ENCODE peak calls at places on chromosomes 12 and 14, in five cellular contexts. B is K562, F is GM12878, I is HepG2, Q is HCT116. N is an unnamed sample.

GRCh38 chr14:103501041-103501870 is 21.4 kb downstream of the CKB start:
- DNase-seq in B (no peak), F (no peak), I (no peak), Q (no peak), N (no peak)

GRCh38 chr14:96986701-96987474 is 189.7 kb downstream of the VRK1 start:
- DNase-seq in B (no peak), F (no peak), I (no peak), Q (no peak), N (no peak)

GRCh38 chr14:39488600-39488999 is 56.4 kb upstream of the FBXO33 start:
- DNase-seq in B (no peak), F (no peak), I (no peak), Q (no peak), N (no peak)

GRCh38 chr12:92551853-92552397 is 150.9 kb upstream of the PLEKHG7 start:
- DNase-seq in B (no peak), F (peak; percentile 98), I (no peak), Q (no peak), N (no peak)

GRCh38 chr14:70555890-70556289 is 21.1 kb upstream of the ADAM20 start:
- DNase-seq in B (no peak), F (no peak), I (no peak), Q (no peak), N (no peak)

GRCh38 chr12:2138294-2138693 is 85.5 kb downstream of the CACNA1C start:
- DNase-seq in B (no peak), F (no peak), I (no peak), Q (no peak), N (no peak)

GRCh38 chr14:59267046-59267445 is 78.6 kb downstream of the DAAM1 start:
- DNase-seq in B (no peak), F (no peak), I (no peak), Q (no peak), N (no peak)

GRCh38 chr12:120689397-120690082 is 2.6 kb downstream of the MLEC start:
- DNase-seq in B (no peak), F (no peak), I (peak; percentile 41), Q (no peak), N (no peak)

GRCh38 chr12:97321640-97322039 is 141.0 kb upstream of the RMST start:
- DNase-seq in B (no peak), F (no peak), I (no peak), Q (no peak), N (no peak)

GRCh38 chr12:119479121-119479561 is 114.4 kb upstream of the TMEM233 start:
- DNase-seq in B (no peak), F (no peak), I (no peak), Q (no peak), N (no peak)

GRCh38 chr12:124233041-124233836 is 61.7 kb upstream of the RFLNA start:
- DNase-seq in B (no peak), F (no peak), I (no peak), Q (no peak), N (no peak)

GRCh38 chr14:87990687-87991086 is 2.3 kb downstream of the GALC start:
- DNase-seq in B (no peak), F (no peak), I (no peak), Q (no peak), N (no peak)

GRCh38 chr12:120394483-120395367 is 25.8 kb upstream of the MSI1 start:
- DNase-seq in B (no peak), F (no peak), I (no peak), Q (no peak), N (no peak)

GRCh38 chr12:81078469-81079196 is 754 bp downstream of the ACSS3 start:
- DNase-seq in B (no peak), F (no peak), I (peak; percentile 88), Q (no peak), N (no peak)

GRCh38 chr14:61564623-61565091 is 130.7 kb upstream of the HIF1A start:
- DNase-seq in B (peak; percentile 18), F (no peak), I (peak; percentile 44), Q (peak; percentile 76), N (no peak)

GRCh38 chr12:79426121-79426520 is 264.6 kb downstream of the PAWR start:
- DNase-seq in B (no peak), F (no peak), I (no peak), Q (no peak), N (no peak)

GRCh38 chr12:50004696-50005095 is 20.6 kb downstream of the RACGAP1 start:
- DNase-seq in B (no peak), F (no peak), I (no peak), Q (no peak), N (no peak)
- H3K4me2 ChIP-seq in B (no peak overlapping the region), F (no peak overlapping the region), I (no peak overlapping the region), Q (no peak overlapping the region), N (no peak overlapping the region)

DNA sequence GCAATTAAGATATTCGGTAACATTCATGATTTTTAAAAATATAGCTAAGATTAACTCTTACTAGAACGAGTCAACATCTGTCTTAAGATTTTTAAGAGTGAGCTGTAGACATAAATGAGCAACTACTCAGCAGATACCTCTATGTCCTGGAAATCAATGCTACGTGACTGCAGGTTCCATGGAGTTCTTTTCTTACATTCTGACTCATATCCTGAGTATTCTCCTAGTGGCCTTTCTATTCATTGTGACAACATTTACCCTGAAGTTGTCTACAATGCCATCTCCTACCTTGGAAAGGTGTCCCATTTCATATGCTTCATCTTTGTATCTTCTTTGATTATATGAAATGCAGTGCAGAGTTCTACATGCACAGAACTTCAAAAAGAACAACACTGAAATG is 59.9 kb downstream of the PKP2 start:
- DNase-seq in B (no peak), F (no peak), I (no peak), Q (no peak), N (no peak)
- TF ChIP-seq ZBTB33 in B (no peak), F (no peak), I (no peak), Q (no peak), N (no peak)

DNA sequence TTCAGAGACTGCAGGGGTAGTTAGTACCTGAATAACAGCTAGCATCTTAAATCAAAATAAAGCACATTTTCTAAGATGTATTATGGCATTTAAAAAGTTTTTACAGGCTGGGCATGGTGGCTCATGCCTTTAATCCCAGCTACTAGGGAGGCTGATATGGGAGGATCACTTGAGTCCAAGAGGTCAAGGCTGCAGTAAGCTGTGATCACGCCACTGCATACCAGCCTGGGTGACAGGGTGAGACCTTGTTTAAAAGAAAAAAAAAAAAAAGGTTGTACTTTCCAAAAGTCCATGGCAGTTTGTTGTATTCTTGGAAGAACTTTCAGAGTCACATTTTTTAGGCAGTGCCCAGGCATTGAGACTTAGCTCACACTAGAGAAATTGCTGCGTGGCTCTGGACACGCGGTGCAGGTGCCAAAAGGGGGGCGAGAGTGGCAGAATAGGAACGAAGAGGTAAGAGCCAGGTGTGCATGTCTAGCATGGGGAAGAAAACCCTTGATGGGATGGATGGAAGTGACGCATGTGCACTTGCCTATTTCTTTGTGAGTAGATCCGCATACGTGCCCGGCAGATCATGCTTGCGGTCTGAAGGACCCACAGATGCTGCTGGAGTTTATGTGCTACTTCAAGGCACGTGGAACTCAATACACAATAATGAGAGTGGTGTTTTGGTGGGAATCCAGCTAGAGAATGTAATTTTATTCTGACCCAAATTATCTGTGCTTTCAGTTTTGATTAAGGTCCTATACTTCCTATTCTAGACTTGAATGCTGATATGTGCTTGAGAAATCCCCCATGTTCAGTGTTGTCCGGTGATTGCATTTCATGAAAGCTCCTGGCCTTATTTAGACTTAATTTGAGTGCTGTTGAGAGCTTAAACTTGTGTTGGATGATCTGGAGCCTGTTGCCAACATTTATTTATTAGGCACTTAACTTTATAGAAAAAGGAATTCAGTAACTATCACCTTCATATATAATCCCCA is 11.9 kb downstream of the ANKRD13A start:
- DNase-seq in B (no peak), F (peak; percentile 62), I (peak; percentile 85), Q (no peak), N (no peak)
- H3K4me2 ChIP-seq in B (no peak overlapping the region), F (peak overlapping the region; percentile 91), I (peak overlapping the region; percentile 62), Q (no peak overlapping the region), N (no peak overlapping the region)

DNA sequence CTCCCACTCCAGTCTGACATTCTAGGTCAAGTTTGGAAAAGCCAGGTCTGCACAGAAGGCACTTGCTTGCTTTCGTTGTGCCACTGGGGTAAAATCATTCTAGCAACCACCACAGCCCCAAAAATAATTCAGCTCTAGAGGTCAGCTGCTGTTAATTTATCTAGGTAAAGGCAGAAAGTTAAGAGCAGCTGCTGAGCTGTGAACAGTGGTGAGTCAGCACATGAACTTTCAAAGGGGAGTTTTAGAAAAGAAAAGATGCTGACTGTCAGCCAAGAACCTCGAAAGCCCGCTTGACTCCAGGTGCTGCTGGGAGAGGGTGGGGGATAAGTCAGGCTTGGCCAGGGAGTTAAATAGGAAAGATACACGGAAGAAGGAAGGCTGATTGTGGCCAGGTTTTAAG is 12.7 kb downstream of the CCDC197 start:
- DNase-seq in B (no peak), F (peak; percentile 25), I (no peak), Q (no peak), N (no peak)
- TF ChIP-seq ZBTB33 in B (no peak), F (no peak), I (no peak), Q (no peak), N (no peak)

GRCh38 chr14:52951730-52952481 is 1.1 kb upstream of the FERMT2 start:
- DNase-seq in B (no peak), F (no peak), I (peak; percentile 73), Q (peak; percentile 61), N (peak; percentile 68)
- H3K4me2 ChIP-seq in B (peak overlapping the region; percentile 50), F (peak overlapping the region; percentile 56), I (peak overlapping the region; percentile 89), Q (peak overlapping the region; percentile 85), N (peak overlapping the region; percentile 89)

DNA sequence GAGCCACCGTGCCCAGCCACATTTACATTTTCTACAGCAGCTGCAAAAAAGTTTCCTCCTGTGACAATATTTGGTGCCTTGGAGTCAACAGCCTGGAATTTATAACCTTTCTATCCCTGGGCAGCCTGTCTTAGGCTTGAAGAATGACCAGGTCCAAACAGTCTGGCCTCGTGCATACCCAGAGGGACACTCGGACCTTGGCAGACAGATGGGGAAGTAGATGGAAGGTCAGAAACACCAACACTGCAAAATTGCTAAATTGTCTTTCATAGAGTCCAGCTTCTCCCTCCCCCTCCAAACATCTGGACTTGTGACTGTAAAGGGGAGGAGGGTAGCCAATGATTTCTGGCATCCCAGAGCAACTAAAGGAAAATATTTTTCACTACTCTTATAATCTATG is 79.1 kb downstream of the FOXN3 start:
- DNase-seq in B (no peak), F (no peak), I (no peak), Q (no peak), N (no peak)
- TF ChIP-seq ZBTB33 in B (no peak), F (no peak), I (no peak), Q (no peak), N (no peak)